ENCODE peak calls at places on chromosomes 12 and 14, in four cellular contexts. One of them, this sample, is unnamed.
A peak's percentile ranks its signal among the peaks of the same experiment; 100 is the strongest.

GRCh38 chr12:121538699-121539061 is 42.1 kb downstream of the KDM2B start:
- DNase-seq in fibroblast of lung: peak; percentile 18
- DNase-seq in transverse colon: peak; percentile 38
- DNase-seq in astrocyte: peak; percentile 7
- DNase-seq in this sample: peak; percentile 24

GRCh38 chr12:110109037-110109836 is 14.9 kb upstream of the IFT81 start:
- DNase-seq in fibroblast of lung: peak; percentile 100
- DNase-seq in transverse colon: peak; percentile 61
- DNase-seq in astrocyte: peak; percentile 100
- DNase-seq in this sample: peak; percentile 100

GRCh38 chr12:104859144-104859543 is 98.9 kb downstream of the SLC41A2 start:
- DNase-seq in astrocyte: peak; percentile 93
- DNase-seq in fibroblast of lung: peak; percentile 93
- DNase-seq in transverse colon: no peak
- DNase-seq in this sample: peak; percentile 39

GRCh38 chr14:100305446-100306255 is 593 bp downstream of the SLC25A29 start:
- DNase-seq in astrocyte: no peak
- DNase-seq in fibroblast of lung: peak; percentile 31
- DNase-seq in transverse colon: peak; percentile 48
- DNase-seq in this sample: no peak

GRCh38 chr12:1318327-1319031 is 275.9 kb downstream of the FBXL14 start:
- DNase-seq in fibroblast of lung: peak; percentile 72
- DNase-seq in astrocyte: peak; percentile 62
- DNase-seq in transverse colon: no peak
- DNase-seq in this sample: peak; percentile 60

GRCh38 chr14:50012644-50013043 is 103.7 kb downstream of the VCPKMT start:
- DNase-seq in astrocyte: no peak
- DNase-seq in fibroblast of lung: peak; percentile 62
- DNase-seq in transverse colon: no peak
- DNase-seq in this sample: peak; percentile 57

GRCh38 chr12:107634530-107634929 is 51.1 kb upstream of the PWP1 start:
- DNase-seq in astrocyte: no peak
- DNase-seq in fibroblast of lung: peak; percentile 13
- DNase-seq in transverse colon: no peak
- DNase-seq in this sample: no peak

GRCh38 chr14:89586258-89587127 is 169.5 kb upstream of the FOXN3 start:
- DNase-seq in transverse colon: no peak
- DNase-seq in fibroblast of lung: no peak
- DNase-seq in astrocyte: no peak
- DNase-seq in this sample: no peak

GRCh38 chr14:24072436-24072835 is 1.1 kb downstream of the CPNE6 start:
- DNase-seq in astrocyte: no peak
- DNase-seq in transverse colon: no peak
- DNase-seq in fibroblast of lung: no peak
- DNase-seq in this sample: no peak

GRCh38 chr12:80935076-80935475 is 2.7 kb downstream of the LIN7A start:
- DNase-seq in astrocyte: no peak
- DNase-seq in transverse colon: no peak
- DNase-seq in fibroblast of lung: no peak
- DNase-seq in this sample: no peak

GRCh38 chr14:92352158-92352985 is 29.4 kb downstream of the SLC24A4 start:
- DNase-seq in astrocyte: no peak
- DNase-seq in fibroblast of lung: no peak
- DNase-seq in transverse colon: no peak
- DNase-seq in this sample: peak; percentile 3

GRCh38 chr12:124172646-124173045 is 122.2 kb upstream of the RFLNA start:
- DNase-seq in fibroblast of lung: peak; percentile 55
- DNase-seq in astrocyte: peak; percentile 21
- DNase-seq in transverse colon: no peak
- DNase-seq in this sample: no peak

GRCh38 chr12:51395283-51396230 is 4.4 kb upstream of the GALNT6 start:
- DNase-seq in transverse colon: no peak
- DNase-seq in fibroblast of lung: no peak
- DNase-seq in astrocyte: no peak
- DNase-seq in this sample: no peak

GRCh38 chr12:30996752-30997151 is 70.2 kb downstream of the TSPAN11 start:
- DNase-seq in fibroblast of lung: no peak
- DNase-seq in transverse colon: no peak
- DNase-seq in astrocyte: no peak
- DNase-seq in this sample: no peak

GRCh38 chr12:84561362-84561761 is 351.2 kb downstream of the SLC6A15 start:
- DNase-seq in fibroblast of lung: no peak
- DNase-seq in transverse colon: no peak
- DNase-seq in astrocyte: no peak
- DNase-seq in this sample: no peak

GRCh38 chr14:90419200-90419599 is 22.4 kb downstream of the CALM1 start:
- DNase-seq in fibroblast of lung: peak; percentile 97
- DNase-seq in transverse colon: peak; percentile 60
- DNase-seq in astrocyte: peak; percentile 97
- DNase-seq in this sample: peak; percentile 92

GRCh38 chr12:87140257-87140656 is 884.1 kb upstream of the MGAT4C start:
- DNase-seq in fibroblast of lung: peak; percentile 69
- DNase-seq in astrocyte: peak; percentile 62
- DNase-seq in transverse colon: no peak
- DNase-seq in this sample: peak; percentile 93

GRCh38 chr14:61503167-61503801 is 181.9 kb downstream of the PRKCH start:
- DNase-seq in astrocyte: peak; percentile 66
- DNase-seq in fibroblast of lung: peak; percentile 73
- DNase-seq in transverse colon: no peak
- DNase-seq in this sample: peak; percentile 59

GRCh38 chr14:34365309-34365915 is 96.6 kb downstream of the SPTSSA start:
- DNase-seq in transverse colon: no peak
- DNase-seq in fibroblast of lung: no peak
- DNase-seq in astrocyte: no peak
- DNase-seq in this sample: peak; percentile 61

GRCh38 chr14:93085916-93086315 is 29.8 kb downstream of the ITPK1 start:
- DNase-seq in astrocyte: peak; percentile 24
- DNase-seq in fibroblast of lung: peak; percentile 42
- DNase-seq in transverse colon: no peak
- DNase-seq in this sample: no peak

GRCh38 chr12:122691566-122691965 is 11.6 kb downstream of the HCAR2 start:
- DNase-seq in fibroblast of lung: no peak
- DNase-seq in astrocyte: no peak
- DNase-seq in transverse colon: no peak
- DNase-seq in this sample: no peak

GRCh38 chr14:24389266-24389855 is 9.4 kb upstream of the NYNRIN start:
- DNase-seq in astrocyte: peak; percentile 22
- DNase-seq in transverse colon: no peak
- DNase-seq in fibroblast of lung: peak; percentile 36
- DNase-seq in this sample: peak; percentile 72

GRCh38 chr12:19021646-19022045 is 107.9 kb upstream of the PLEKHA5 start:
- DNase-seq in transverse colon: no peak
- DNase-seq in astrocyte: peak; percentile 40
- DNase-seq in fibroblast of lung: peak; percentile 47
- DNase-seq in this sample: no peak

GRCh38 chr14:76953196-76953945 is 75.1 kb downstream of the IRF2BPL start:
- DNase-seq in fibroblast of lung: peak; percentile 78
- DNase-seq in astrocyte: peak; percentile 67
- DNase-seq in transverse colon: peak; percentile 71
- DNase-seq in this sample: peak; percentile 79

GRCh38 chr12:20213851-20214250 is 154.5 kb upstream of the PDE3A start:
- DNase-seq in transverse colon: no peak
- DNase-seq in fibroblast of lung: no peak
- DNase-seq in astrocyte: no peak
- DNase-seq in this sample: peak; percentile 39

GRCh38 chr12:14849664-14850063 is 6.3 kb upstream of the ART4 start:
- DNase-seq in transverse colon: no peak
- DNase-seq in fibroblast of lung: peak; percentile 95
- DNase-seq in astrocyte: peak; percentile 95
- DNase-seq in this sample: peak; percentile 85

GRCh38 chr14:68507544-68508081 is 285.3 kb downstream of the ZFP36L1 start:
- DNase-seq in fibroblast of lung: no peak
- DNase-seq in transverse colon: no peak
- DNase-seq in astrocyte: no peak
- DNase-seq in this sample: no peak

DNA sequence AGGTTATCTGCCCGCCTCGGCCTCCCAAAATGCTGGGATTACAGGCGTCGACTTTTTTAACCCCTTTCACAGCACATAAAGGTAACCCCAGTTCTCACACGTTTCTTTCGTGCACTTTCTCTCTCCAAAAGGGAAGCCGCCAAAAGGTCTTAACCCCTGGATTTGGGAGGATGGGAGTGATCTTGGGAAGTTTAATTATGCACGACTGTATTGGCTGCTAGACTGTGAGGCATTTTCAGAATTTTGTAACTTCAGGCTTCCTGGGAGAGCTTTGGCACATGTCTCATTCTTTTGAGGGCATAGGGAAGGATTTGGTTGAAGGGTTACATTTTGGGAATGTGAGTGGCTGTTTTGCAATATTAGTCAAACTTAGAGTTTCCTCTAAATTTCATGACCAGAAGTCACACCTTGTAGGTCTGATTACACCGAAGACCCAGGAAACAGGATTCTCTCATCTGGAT is 1.4 kb upstream of the SMARCC2 start:
- DNase-seq in fibroblast of lung: no peak
- DNase-seq in astrocyte: no peak
- DNase-seq in transverse colon: no peak
- DNase-seq in this sample: no peak
- H3K4me3 ChIP-seq in fibroblast of lung: no peak overlapping the region
- H3K4me3 ChIP-seq in astrocyte: no peak overlapping the region
- H3K4me3 ChIP-seq in transverse colon: peak overlapping the region; percentile 99
- H3K4me3 ChIP-seq in this sample: no peak overlapping the region

GRCh38 chr14:39102969-39103957 is at the start of gene SEC23A:
- DNase-seq in transverse colon: peak; percentile 94
- DNase-seq in fibroblast of lung: peak; percentile 90
- DNase-seq in astrocyte: peak; percentile 80
- DNase-seq in this sample: peak; percentile 83
- TF ChIP-seq CTCF in transverse colon: peak; percentile 5
- TF ChIP-seq CTCF in fibroblast of lung: no peak
- TF ChIP-seq CTCF in astrocyte: no peak
- TF ChIP-seq CTCF in this sample: no peak

DNA sequence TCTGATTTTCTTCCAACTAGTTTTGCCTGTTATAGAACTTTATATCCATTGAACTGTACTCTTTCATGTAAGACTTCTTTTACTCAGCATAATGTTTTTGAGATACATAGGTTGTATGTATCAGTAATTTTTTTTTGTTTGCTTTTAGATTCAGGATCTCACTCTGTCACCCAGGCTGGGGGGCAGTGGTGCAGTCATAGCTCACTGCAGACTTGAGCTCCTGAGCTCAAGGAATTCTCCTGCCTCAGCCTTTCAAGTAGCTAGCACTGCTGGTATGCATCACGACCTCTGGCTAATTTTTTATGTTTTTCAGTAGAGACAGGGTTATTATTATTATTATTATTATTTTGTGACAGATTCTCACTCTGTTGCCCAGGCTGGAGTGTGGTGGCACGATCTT is 65.0 kb upstream of the DDHD1 start:
- DNase-seq in transverse colon: no peak
- DNase-seq in astrocyte: no peak
- DNase-seq in fibroblast of lung: no peak
- DNase-seq in this sample: no peak
- H3K4me3 ChIP-seq in transverse colon: peak overlapping the region; percentile 69
- H3K4me3 ChIP-seq in astrocyte: peak overlapping the region; percentile 52
- H3K4me3 ChIP-seq in fibroblast of lung: peak overlapping the region; percentile 40
- H3K4me3 ChIP-seq in this sample: peak overlapping the region; percentile 65

DNA sequence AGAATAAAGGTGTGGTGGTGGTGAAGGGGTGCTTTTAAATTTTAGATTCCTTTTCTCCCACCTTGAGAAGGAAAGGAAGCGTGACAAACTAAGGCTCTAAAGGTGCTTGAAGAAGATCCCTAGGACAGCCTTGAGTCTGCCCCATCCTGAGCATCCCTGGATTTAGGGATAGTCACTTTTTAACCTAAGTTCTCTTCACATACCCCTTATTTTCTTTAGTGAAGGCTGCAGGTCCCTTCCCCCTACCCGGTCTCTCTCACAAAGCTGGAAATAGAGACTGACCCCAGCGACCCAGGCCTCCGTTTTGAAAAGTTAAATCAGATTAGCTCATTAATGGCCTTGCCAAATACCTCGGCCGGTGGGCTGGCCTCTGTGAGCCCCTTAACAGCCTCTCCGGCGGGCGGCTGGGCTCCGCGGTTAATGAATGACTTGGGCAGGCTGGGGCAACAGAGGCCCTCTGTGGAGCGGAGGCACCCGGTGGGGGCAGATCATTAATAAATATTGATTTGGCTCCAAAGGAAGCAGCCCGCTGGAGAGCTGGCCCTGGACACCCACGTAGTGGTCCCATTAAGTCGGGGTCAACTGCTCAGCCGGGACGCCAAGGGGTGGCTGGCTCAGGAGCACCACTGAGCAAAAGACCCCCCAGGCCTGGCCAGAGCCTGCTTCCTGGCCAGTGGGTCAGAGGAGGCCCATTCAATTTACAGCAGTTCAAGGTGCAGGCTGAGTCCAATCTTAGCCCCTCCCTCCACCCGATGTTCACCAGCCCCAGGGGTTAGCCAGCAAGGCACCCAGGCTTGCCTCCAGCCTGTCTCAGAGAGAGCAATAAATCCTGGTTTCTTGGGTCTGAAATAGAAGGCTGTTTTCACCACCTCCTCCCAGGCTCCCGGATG is 31.8 kb downstream of the PAH start:
- DNase-seq in fibroblast of lung: no peak
- DNase-seq in transverse colon: no peak
- DNase-seq in astrocyte: no peak
- DNase-seq in this sample: no peak
- TF ChIP-seq CTCF in fibroblast of lung: no peak
- TF ChIP-seq CTCF in transverse colon: no peak
- TF ChIP-seq CTCF in astrocyte: no peak
- TF ChIP-seq CTCF in this sample: no peak

DNA sequence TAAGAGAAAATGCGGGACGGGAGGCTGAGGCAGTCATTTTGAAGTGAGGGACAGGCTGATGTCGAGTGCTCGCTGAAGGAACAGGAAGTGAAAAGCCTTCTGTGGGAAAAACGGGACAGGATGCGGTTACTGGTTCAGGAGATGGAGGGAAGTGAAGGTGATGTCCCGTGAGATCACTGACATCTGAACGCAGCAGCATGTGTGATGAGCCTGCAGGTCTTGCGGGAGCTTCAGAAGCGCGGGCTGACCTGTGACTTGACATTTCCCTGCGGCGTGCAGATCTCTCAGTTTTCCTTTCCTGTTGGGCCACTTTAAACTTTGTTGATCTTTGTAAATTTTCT is 77.8 kb downstream of the DDX51 start:
- DNase-seq in fibroblast of lung: no peak
- DNase-seq in astrocyte: no peak
- DNase-seq in transverse colon: peak; percentile 33
- DNase-seq in this sample: no peak
- H3K4me3 ChIP-seq in fibroblast of lung: no peak overlapping the region
- H3K4me3 ChIP-seq in astrocyte: no peak overlapping the region
- H3K4me3 ChIP-seq in transverse colon: no peak overlapping the region
- H3K4me3 ChIP-seq in this sample: no peak overlapping the region

GRCh38 chr12:83092101-83092500 is 405.4 kb downstream of the TMTC2 start:
- DNase-seq in fibroblast of lung: no peak
- DNase-seq in transverse colon: no peak
- DNase-seq in astrocyte: no peak
- DNase-seq in this sample: no peak
- TF ChIP-seq CTCF in fibroblast of lung: no peak
- TF ChIP-seq CTCF in transverse colon: no peak
- TF ChIP-seq CTCF in astrocyte: no peak
- TF ChIP-seq CTCF in this sample: no peak

GRCh38 chr12:113299619-113300237 is 35.2 kb downstream of the SLC8B1 start:
- DNase-seq in transverse colon: peak; percentile 30
- DNase-seq in fibroblast of lung: peak; percentile 87
- DNase-seq in astrocyte: peak; percentile 79
- DNase-seq in this sample: peak; percentile 82
- H3K4me3 ChIP-seq in transverse colon: no peak overlapping the region
- H3K4me3 ChIP-seq in fibroblast of lung: no peak overlapping the region
- H3K4me3 ChIP-seq in astrocyte: no peak overlapping the region
- H3K4me3 ChIP-seq in this sample: no peak overlapping the region

This sample was measured in fibroblast of the aortic adventitia.